ENCODE peak calls at places on chromosome 6, in six cellular contexts. Z is foreskin fibroblast; R is stimulated activated CD4-positive, alpha-beta T cell treated with anti-CD3 and anti-CD28 coated beads, Interleukin-15, amount 100 ng/mL, for 1 hour; Y is NCI-H774; P is T1000; N is mammary epithelial cell. S is an unnamed sample.

GRCh38 chr6:113978084-113978675 is 7.2 kb upstream of the HDAC2 start:
- DNase-seq in Z (peak; percentile 16), R (no peak), Y (no peak), P (no peak), N (no peak), S (no peak)

GRCh38 chr6:99605074-99605726 is 1.4 kb upstream of the PRDM13 start:
- DNase-seq in Z (no peak), R (no peak), Y (no peak), P (no peak), N (no peak), S (no peak)

GRCh38 chr6:133964052-133964451 is 11.0 kb downstream of the TBPL1 start:
- DNase-seq in Z (peak; percentile 35), R (no peak), Y (no peak), P (no peak), N (peak; percentile 58), S (no peak)

GRCh38 chr6:11909696-11910132 is 102.4 kb upstream of the HIVEP1 start:
- DNase-seq in Z (peak; percentile 69), R (no peak), Y (no peak), P (no peak), N (peak; percentile 8), S (no peak)

GRCh38 chr6:169386431-169387057 is 132.9 kb upstream of the THBS2 start:
- DNase-seq in Z (peak; percentile 92), R (no peak), Y (no peak), P (peak; percentile 14), N (no peak), S (no peak)

GRCh38 chr6:91273729-91274128 is 686.9 kb upstream of the MAP3K7 start:
- DNase-seq in Z (no peak), R (no peak), Y (no peak), P (no peak), N (no peak), S (no peak)

GRCh38 chr6:138321934-138322333 is 55.8 kb upstream of the SMIM28 start:
- DNase-seq in Z (no peak), R (no peak), Y (no peak), P (no peak), N (no peak), S (no peak)

GRCh38 chr6:1739680-1740079 is 130.0 kb downstream of the FOXC1 start:
- DNase-seq in Z (no peak), R (no peak), Y (no peak), P (no peak), N (no peak), S (no peak)

GRCh38 chr6:111555041-111555440 is 50.6 kb downstream of the TRAF3IP2 start:
- DNase-seq in Z (peak; percentile 80), R (no peak), Y (peak; percentile 35), P (no peak), N (no peak), S (no peak)

GRCh38 chr6:6688951-6689350 is 100.4 kb downstream of the LY86 start:
- DNase-seq in Z (no peak), R (no peak), Y (no peak), P (no peak), N (no peak), S (no peak)

GRCh38 chr6:1385129-1386042 is 4.0 kb upstream of the FOXF2 start:
- DNase-seq in Z (peak; percentile 71), R (no peak), Y (no peak), P (no peak), N (no peak), S (no peak)

GRCh38 chr6:44668976-44669934 is 281.7 kb downstream of the CDC5L start:
- DNase-seq in Z (no peak), R (no peak), Y (no peak), P (no peak), N (no peak), S (no peak)

GRCh38 chr6:27667651-27668441 is 194.9 kb upstream of the ZNF184 start:
- DNase-seq in Z (peak; percentile 30), R (no peak), Y (no peak), P (no peak), N (no peak), S (no peak)

GRCh38 chr6:9851541-9852380 is 563.1 kb downstream of the TFAP2A start:
- DNase-seq in Z (no peak), R (no peak), Y (no peak), P (no peak), N (peak; percentile 76), S (no peak)

GRCh38 chr6:104182811-104183210 is 676.9 kb downstream of the HACE1 start:
- DNase-seq in Z (peak; percentile 56), R (no peak), Y (no peak), P (no peak), N (peak; percentile 48), S (no peak)

GRCh38 chr6:79158856-79159516 is 75.5 kb downstream of the HMGN3 start:
- DNase-seq in Z (no peak), R (no peak), Y (no peak), P (no peak), N (no peak), S (no peak)

GRCh38 chr6:112037783-112038216 is 16.1 kb upstream of the CCN6 start:
- DNase-seq in Z (peak; percentile 94), R (no peak), Y (no peak), P (peak; percentile 79), N (peak; percentile 91), S (no peak)

GRCh38 chr6:13427838-13428527 is 59.4 kb downstream of the GFOD1 start:
- DNase-seq in Z (no peak), R (peak; percentile 52), Y (no peak), P (no peak), N (no peak), S (peak; percentile 20)

GRCh38 chr6:144535630-144536029 is 250.5 kb downstream of the UTRN start:
- DNase-seq in Z (no peak), R (no peak), Y (no peak), P (no peak), N (no peak), S (no peak)

GRCh38 chr6:131258816-131259476 is 123.7 kb downstream of the AKAP7 start:
- DNase-seq in Z (no peak), R (no peak), Y (no peak), P (no peak), N (peak; percentile 53), S (no peak)

GRCh38 chr6:82906489-82906888 is 159.2 kb downstream of the UBE3D start:
- DNase-seq in Z (peak; percentile 41), R (no peak), Y (no peak), P (no peak), N (no peak), S (peak; percentile 53)

GRCh38 chr6:152957796-152958195 is 25.0 kb downstream of the FBXO5 start:
- DNase-seq in Z (peak; percentile 25), R (no peak), Y (no peak), P (no peak), N (peak; percentile 24), S (no peak)

GRCh38 chr6:135465307-135465706 is 32.2 kb downstream of the AHI1 start:
- DNase-seq in Z (no peak), R (no peak), Y (no peak), P (no peak), N (no peak), S (no peak)

GRCh38 chr6:111183702-111184517 is 96.6 kb downstream of the SLC16A10 start:
- DNase-seq in Z (no peak), R (no peak), Y (no peak), P (no peak), N (no peak), S (no peak)

GRCh38 chr6:36599791-36600209 is 5.6 kb downstream of the SRSF3 start:
- DNase-seq in Z (peak; percentile 74), R (peak; percentile 24), Y (no peak), P (peak; percentile 18), N (peak; percentile 51), S (no peak)

GRCh38 chr6:34912715-34913464 is 23.8 kb downstream of the ANKS1A start:
- DNase-seq in Z (peak; percentile 77), R (no peak), Y (no peak), P (no peak), N (peak; percentile 80), S (no peak)

GRCh38 chr6:113859349-113860164 is 2.4 kb downstream of the MARCKS start:
- DNase-seq in Z (peak; percentile 65), R (no peak), Y (no peak), P (no peak), N (peak; percentile 53), S (no peak)

GRCh38 chr6:13953061-13953705 is 28.4 kb downstream of the RNF182 start:
- DNase-seq in Z (peak; percentile 37), R (no peak), Y (no peak), P (peak; percentile 45), N (peak; percentile 66), S (no peak)

GRCh38 chr6:26003102-26003694 is 40.6 kb downstream of the TRIM38 start:
- DNase-seq in Z (peak; percentile 77), R (no peak), Y (peak; percentile 21), P (peak; percentile 5), N (peak; percentile 33), S (peak; percentile 56)

GRCh38 chr6:167975449-167975848 is 22.0 kb upstream of the KIF25 start:
- DNase-seq in Z (no peak), R (no peak), Y (no peak), P (no peak), N (no peak), S (no peak)

GRCh38 chr6:474454-475185 is 83.1 kb downstream of the IRF4 start:
- DNase-seq in Z (no peak), R (peak; percentile 63), Y (no peak), P (no peak), N (no peak), S (no peak)

GRCh38 chr6:10567256-10568041 is 46.3 kb downstream of the GCNT2 start:
- DNase-seq in Z (no peak), R (no peak), Y (no peak), P (peak; percentile 29), N (peak; percentile 11), S (no peak)

GRCh38 chr6:3001773-3002293 is 2.1 kb downstream of the NQO2 start:
- DNase-seq in Z (peak; percentile 87), R (no peak), Y (no peak), P (no peak), N (peak; percentile 69), S (peak; percentile 13)

S was measured in NCI-H510A treated with DMSO at 0.1 percent for 48 hours.